ENCODE peak calls at places on chromosomes 6 and 20, in nine cellular contexts. One of them, this sample, is unnamed. For H3K4me1, the result is how much of the 10 kb centered on the place peaks cover.

GRCh38 chr6:71386215-71386614 is 97.6 kb downstream of the OGFRL1 start:
- DNase-seq in heart right ventricle: no peak
- DNase-seq in cardiac muscle cell: no peak
- DNase-seq in tibial artery: no peak
- DNase-seq in lower lobe of right lung: no peak
- DNase-seq in ovary: no peak
- DNase-seq in spleen: no peak
- DNase-seq in PC-9: peak
- DNase-seq in right lobe of liver: no peak
- DNase-seq in this sample: no peak

GRCh38 chr20:32764000-32764960 is 2.1 kb downstream of the DNMT3B start:
- DNase-seq in heart right ventricle: no peak
- DNase-seq in cardiac muscle cell: no peak
- DNase-seq in tibial artery: no peak
- DNase-seq in lower lobe of right lung: no peak
- DNase-seq in ovary: no peak
- DNase-seq in spleen: no peak
- DNase-seq in PC-9: no peak
- DNase-seq in right lobe of liver: no peak
- DNase-seq in this sample: no peak

GRCh38 chr6:5214570-5215052 is 46.1 kb downstream of the LYRM4 start:
- DNase-seq in heart right ventricle: peak
- DNase-seq in cardiac muscle cell: peak
- DNase-seq in tibial artery: no peak
- DNase-seq in lower lobe of right lung: no peak
- DNase-seq in ovary: no peak
- DNase-seq in spleen: no peak
- DNase-seq in PC-9: no peak
- DNase-seq in right lobe of liver: no peak
- DNase-seq in this sample: no peak

GRCh38 chr20:48983423-48984400 is 62.2 kb downstream of the ARFGEF2 start:
- DNase-seq in heart right ventricle: peak
- DNase-seq in cardiac muscle cell: no peak
- DNase-seq in tibial artery: no peak
- DNase-seq in lower lobe of right lung: no peak
- DNase-seq in ovary: no peak
- DNase-seq in spleen: no peak
- DNase-seq in PC-9: peak
- DNase-seq in right lobe of liver: no peak
- DNase-seq in this sample: peak

GRCh38 chr20:21396045-21396893 is 1.1 kb downstream of the NKX2-4 start:
- DNase-seq in heart right ventricle: peak
- DNase-seq in cardiac muscle cell: no peak
- DNase-seq in tibial artery: no peak
- DNase-seq in lower lobe of right lung: peak
- DNase-seq in ovary: no peak
- DNase-seq in spleen: no peak
- DNase-seq in PC-9: no peak
- DNase-seq in right lobe of liver: no peak
- DNase-seq in this sample: no peak

GRCh38 chr6:89692256-89692655 is 53.7 kb upstream of the LYRM2 start:
- DNase-seq in heart right ventricle: no peak
- DNase-seq in cardiac muscle cell: no peak
- DNase-seq in tibial artery: no peak
- DNase-seq in lower lobe of right lung: no peak
- DNase-seq in ovary: no peak
- DNase-seq in spleen: no peak
- DNase-seq in PC-9: no peak
- DNase-seq in right lobe of liver: no peak
- DNase-seq in this sample: no peak

GRCh38 chr20:59032713-59033059 is 551 bp upstream of the ATP5F1E start:
- DNase-seq in heart right ventricle: no peak
- DNase-seq in cardiac muscle cell: no peak
- DNase-seq in tibial artery: no peak
- DNase-seq in lower lobe of right lung: no peak
- DNase-seq in ovary: no peak
- DNase-seq in spleen: no peak
- DNase-seq in PC-9: no peak
- DNase-seq in right lobe of liver: no peak
- DNase-seq in this sample: no peak

GRCh38 chr6:107491791-107492674 is 2.1 kb downstream of the SOBP start:
- DNase-seq in heart right ventricle: peak
- DNase-seq in cardiac muscle cell: no peak
- DNase-seq in tibial artery: peak
- DNase-seq in lower lobe of right lung: no peak
- DNase-seq in ovary: peak
- DNase-seq in spleen: no peak
- DNase-seq in PC-9: no peak
- DNase-seq in right lobe of liver: no peak
- DNase-seq in this sample: no peak

GRCh38 chr6:110188791-110189190 is 8.6 kb downstream of the CDC40 start:
- DNase-seq in heart right ventricle: no peak
- DNase-seq in cardiac muscle cell: no peak
- DNase-seq in tibial artery: no peak
- DNase-seq in lower lobe of right lung: no peak
- DNase-seq in ovary: no peak
- DNase-seq in spleen: no peak
- DNase-seq in PC-9: no peak
- DNase-seq in right lobe of liver: no peak
- DNase-seq in this sample: no peak

DNA sequence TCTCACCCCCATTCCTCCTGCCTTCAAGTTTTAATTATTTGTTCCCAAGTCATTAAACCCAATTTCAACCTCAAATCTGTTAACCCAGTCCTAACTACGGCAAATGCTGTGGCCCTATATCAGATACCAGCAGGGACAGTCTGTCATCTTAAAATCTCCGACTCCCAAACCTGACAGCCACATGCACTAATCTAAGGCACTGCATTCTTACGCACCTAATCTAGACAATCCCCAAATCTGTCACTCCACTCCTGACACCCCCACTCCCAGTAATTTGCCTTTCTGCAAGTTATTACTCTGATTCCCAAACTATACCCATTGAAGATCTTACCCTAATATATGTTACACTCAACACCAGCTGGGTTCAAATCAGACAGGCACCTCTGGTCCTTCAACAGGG is 2.5 kb downstream of the MTCH1 start:
- DNase-seq in heart right ventricle: no peak
- DNase-seq in cardiac muscle cell: no peak
- DNase-seq in tibial artery: no peak
- DNase-seq in lower lobe of right lung: no peak
- DNase-seq in ovary: no peak
- DNase-seq in spleen: no peak
- DNase-seq in PC-9: no peak
- DNase-seq in right lobe of liver: no peak
- DNase-seq in this sample: no peak
- H3K4me1 ChIP-seq in heart right ventricle: half or more
- H3K4me1 ChIP-seq in cardiac muscle cell: under half
- H3K4me1 ChIP-seq in tibial artery: under half
- H3K4me1 ChIP-seq in lower lobe of right lung: half or more
- H3K4me1 ChIP-seq in ovary: under half
- H3K4me1 ChIP-seq in spleen: half or more
- H3K4me1 ChIP-seq in PC-9: under half
- H3K4me1 ChIP-seq in right lobe of liver: under half
- H3K4me1 ChIP-seq in this sample: under half

DNA sequence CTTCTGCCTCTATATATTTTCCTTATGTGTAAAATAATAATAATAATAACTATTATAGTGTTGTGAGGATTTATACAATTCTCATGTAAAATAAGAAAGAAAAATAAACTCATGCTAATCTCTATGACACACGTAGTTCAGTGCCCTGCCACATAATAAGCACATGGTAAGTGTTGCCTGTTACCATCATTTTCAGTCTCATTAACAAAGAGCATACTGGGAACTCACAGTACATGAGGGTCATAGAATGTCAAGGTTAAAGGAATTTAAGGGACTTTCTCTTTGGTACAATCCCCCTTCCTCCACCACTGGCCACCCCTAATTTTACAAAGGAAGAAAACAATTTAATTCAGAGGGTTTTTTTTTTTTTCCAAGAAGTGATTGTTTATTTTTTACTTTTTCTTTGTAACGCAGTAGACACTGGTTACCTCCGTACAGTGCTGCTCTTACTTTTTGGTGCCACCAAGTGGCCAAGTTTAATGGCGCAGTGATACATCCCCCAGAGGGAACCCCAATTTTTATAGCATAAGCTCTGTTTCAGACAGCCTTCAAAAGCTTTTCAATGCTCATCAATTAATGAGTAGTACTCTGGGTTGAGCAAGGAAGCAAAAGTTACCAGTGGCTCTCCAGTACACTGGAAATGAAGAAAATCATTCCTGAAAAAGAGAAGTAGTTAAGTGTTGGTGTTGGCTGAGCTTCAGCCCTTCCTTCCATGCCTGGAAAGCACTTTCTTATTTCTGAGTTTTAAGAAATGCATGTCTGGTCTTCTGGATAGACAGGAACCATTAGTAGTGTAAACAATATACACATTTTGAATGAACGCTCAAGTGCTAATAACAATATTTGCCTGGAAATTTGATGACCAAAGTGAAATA is 129.3 kb upstream of the SMLR1 start:
- DNase-seq in heart right ventricle: no peak
- DNase-seq in cardiac muscle cell: peak
- DNase-seq in tibial artery: peak
- DNase-seq in lower lobe of right lung: no peak
- DNase-seq in ovary: peak
- DNase-seq in spleen: no peak
- DNase-seq in PC-9: no peak
- DNase-seq in right lobe of liver: no peak
- DNase-seq in this sample: no peak
- H3K4me3 ChIP-seq in heart right ventricle: no peak
- H3K4me3 ChIP-seq in cardiac muscle cell: no peak
- H3K4me3 ChIP-seq in tibial artery: no peak
- H3K4me3 ChIP-seq in lower lobe of right lung: no peak
- H3K4me3 ChIP-seq in ovary: no peak
- H3K4me3 ChIP-seq in spleen: no peak
- H3K4me3 ChIP-seq in PC-9: no peak
- H3K4me3 ChIP-seq in right lobe of liver: no peak
- H3K4me3 ChIP-seq in this sample: no peak

GRCh38 chr6:149483302-149483701 is 1.5 kb downstream of the ZC3H12D start:
- DNase-seq in heart right ventricle: no peak
- DNase-seq in cardiac muscle cell: no peak
- DNase-seq in tibial artery: no peak
- DNase-seq in lower lobe of right lung: no peak
- DNase-seq in ovary: no peak
- DNase-seq in spleen: no peak
- DNase-seq in PC-9: no peak
- DNase-seq in right lobe of liver: no peak
- DNase-seq in this sample: no peak

GRCh38 chr6:149482542-149483261 is 2.1 kb downstream of the ZC3H12D start:
- DNase-seq in heart right ventricle: no peak
- DNase-seq in cardiac muscle cell: no peak
- DNase-seq in tibial artery: no peak
- DNase-seq in lower lobe of right lung: peak
- DNase-seq in ovary: no peak
- DNase-seq in spleen: peak
- DNase-seq in PC-9: no peak
- DNase-seq in right lobe of liver: no peak
- DNase-seq in this sample: no peak

GRCh38 chr6:149484733-149485700 is at the start of gene ZC3H12D:
- DNase-seq in heart right ventricle: peak
- DNase-seq in cardiac muscle cell: no peak
- DNase-seq in tibial artery: peak
- DNase-seq in lower lobe of right lung: peak
- DNase-seq in ovary: no peak
- DNase-seq in spleen: peak
- DNase-seq in PC-9: peak
- DNase-seq in right lobe of liver: peak
- DNase-seq in this sample: no peak

GRCh38 chr6:149487316-149487715 is 2.5 kb upstream of the ZC3H12D start:
- DNase-seq in heart right ventricle: no peak
- DNase-seq in cardiac muscle cell: no peak
- DNase-seq in tibial artery: no peak
- DNase-seq in lower lobe of right lung: no peak
- DNase-seq in ovary: no peak
- DNase-seq in spleen: no peak
- DNase-seq in PC-9: no peak
- DNase-seq in right lobe of liver: no peak
- DNase-seq in this sample: no peak

GRCh38 chr6:149483849-149484635 is 772 bp downstream of the ZC3H12D start:
- DNase-seq in heart right ventricle: no peak
- DNase-seq in cardiac muscle cell: no peak
- DNase-seq in tibial artery: no peak
- DNase-seq in lower lobe of right lung: no peak
- DNase-seq in ovary: no peak
- DNase-seq in spleen: no peak
- DNase-seq in PC-9: no peak
- DNase-seq in right lobe of liver: no peak
- DNase-seq in this sample: no peak
- H3K4me1 ChIP-seq in heart right ventricle: under half
- H3K4me1 ChIP-seq in cardiac muscle cell: under half
- H3K4me1 ChIP-seq in tibial artery: under half
- H3K4me1 ChIP-seq in lower lobe of right lung: under half
- H3K4me1 ChIP-seq in ovary: under half
- H3K4me1 ChIP-seq in spleen: half or more
- H3K4me1 ChIP-seq in PC-9: under half
- H3K4me1 ChIP-seq in right lobe of liver: under half
- H3K4me1 ChIP-seq in this sample: under half

DNA sequence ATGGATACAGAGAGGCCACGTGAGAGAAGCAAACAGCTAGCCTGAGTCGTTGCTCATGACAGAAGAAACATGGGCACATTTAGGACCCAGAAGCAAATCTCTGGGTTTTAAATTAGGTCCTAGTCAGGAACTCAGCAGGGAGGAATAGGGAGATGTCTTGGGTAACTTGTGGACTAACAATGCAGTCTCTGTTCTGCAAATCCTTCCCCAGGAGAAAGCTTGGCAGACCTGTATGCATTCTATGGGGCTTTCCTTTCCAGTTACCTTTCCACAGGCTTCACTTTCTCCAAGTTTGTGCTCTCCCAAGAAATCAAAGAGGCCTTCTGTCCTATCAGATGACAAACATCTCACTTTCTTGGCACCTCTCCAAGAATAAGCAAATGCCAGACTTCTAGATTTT is 47.2 kb upstream of the PLCB4 start:
- DNase-seq in heart right ventricle: no peak
- DNase-seq in cardiac muscle cell: no peak
- DNase-seq in tibial artery: no peak
- DNase-seq in lower lobe of right lung: no peak
- DNase-seq in ovary: no peak
- DNase-seq in spleen: no peak
- DNase-seq in PC-9: peak
- DNase-seq in right lobe of liver: no peak
- DNase-seq in this sample: no peak
- H3K4me3 ChIP-seq in heart right ventricle: no peak
- H3K4me3 ChIP-seq in cardiac muscle cell: no peak
- H3K4me3 ChIP-seq in tibial artery: no peak
- H3K4me3 ChIP-seq in lower lobe of right lung: no peak
- H3K4me3 ChIP-seq in ovary: no peak
- H3K4me3 ChIP-seq in spleen: no peak
- H3K4me3 ChIP-seq in PC-9: no peak
- H3K4me3 ChIP-seq in right lobe of liver: no peak
- H3K4me3 ChIP-seq in this sample: no peak

This sample was measured in pancreas.